ENCODE peak calls at places on chromosomes 4 and X, in four cellular contexts. D is NCI-H2171 treated with DMSO at 0.1 percent for 48 hours; B is naive thymus-derived CD4-positive, alpha-beta T cell; T is activated CD4-positive, CD25-positive, alpha-beta regulatory T cell. R is an unnamed sample.

GRCh38 chr4:147879676-147880075 is 147.8 kb downstream of the ARHGAP10 start:
- DNase-seq in D (no peak), B (no peak), T (no peak), R (no peak)

GRCh38 chrX:97366246-97366645 is 482.5 kb downstream of the RPA4 start:
- DNase-seq in D (no peak), B (no peak), T (no peak), R (no peak)

GRCh38 chr4:177079327-177079726 is 230.3 kb upstream of the NEIL3 start:
- DNase-seq in D (no peak), B (no peak), T (no peak), R (no peak)

GRCh38 chr4:24794916-24795665 is at the start of gene SOD3:
- DNase-seq in D (no peak), B (no peak), T (no peak), R (no peak)

GRCh38 chr4:122827899-122828601 is 1.4 kb downstream of the FGF2 start:
- DNase-seq in D (peak; percentile 28), B (peak; percentile 9), T (no peak), R (peak; percentile 22)

GRCh38 chr4:174218127-174218790 is 65.2 kb downstream of the FBXO8 start:
- DNase-seq in D (no peak), B (no peak), T (no peak), R (no peak)

GRCh38 chr4:110636231-110636676 is 13.4 kb upstream of the PITX2 start:
- DNase-seq in D (no peak), B (no peak), T (no peak), R (no peak)

GRCh38 chrX:126170715-126171114 is 4.6 kb upstream of the DCAF12L2 start:
- DNase-seq in D (no peak), B (no peak), T (no peak), R (no peak)

GRCh38 chr4:143381171-143382118 is 44.8 kb downstream of the GAB1 start:
- DNase-seq in D (no peak), B (no peak), T (no peak), R (no peak)

GRCh38 chrX:56968980-56969379 is 26.4 kb downstream of the SPIN3 start:
- DNase-seq in D (no peak), B (no peak), T (no peak), R (no peak)

GRCh38 chr4:140609548-140610425 is 41.0 kb upstream of the UCP1 start:
- DNase-seq in D (peak; percentile 65), B (peak; percentile 21), T (no peak), R (peak; percentile 29)

GRCh38 chrX:115952417-115953092 is 218.0 kb upstream of the AGTR2 start:
- DNase-seq in D (no peak), B (no peak), T (no peak), R (peak; percentile 50)

GRCh38 chr4:41696131-41696530 is 52.4 kb downstream of the PHOX2B start:
- DNase-seq in D (peak; percentile 19), B (no peak), T (no peak), R (no peak)

GRCh38 chr4:68469482-68469881 is 22.2 kb downstream of the TMPRSS11E start:
- DNase-seq in D (no peak), B (no peak), T (no peak), R (no peak)

GRCh38 chr4:151862766-151863165 is 102.0 kb upstream of the GATB start:
- DNase-seq in D (no peak), B (no peak), T (no peak), R (no peak)

GRCh38 chrX:42684062-42684461 is 93.9 kb downstream of the PPP1R2C start:
- DNase-seq in D (no peak), B (no peak), T (no peak), R (no peak)

GRCh38 chr4:876780-877179 is 50.9 kb upstream of the CPLX1 start:
- DNase-seq in D (no peak), B (no peak), T (no peak), R (no peak)

GRCh38 chr4:148795156-148795864 is 353.1 kb upstream of the NR3C2 start:
- DNase-seq in D (no peak), B (no peak), T (no peak), R (no peak)

GRCh38 chr4:72295966-72296557 is 264.3 kb downstream of the NPFFR2 start:
- DNase-seq in D (peak; percentile 28), B (no peak), T (no peak), R (no peak)

GRCh38 chrX:49956313-49956712 is 33.9 kb downstream of the CLCN5 start:
- DNase-seq in D (no peak), B (no peak), T (no peak), R (no peak)

GRCh38 chrX:37349131-37350033 is at the start of gene PRRG1:
- DNase-seq in D (peak; percentile 72), B (no peak), T (no peak), R (peak; percentile 83)

GRCh38 chr4:2741626-2742025 is 14.5 kb downstream of the TNIP2 start:
- DNase-seq in D (no peak), B (no peak), T (no peak), R (no peak)

GRCh38 chr4:147957446-147957845 is 225.6 kb downstream of the ARHGAP10 start:
- DNase-seq in D (no peak), B (no peak), T (no peak), R (no peak)

GRCh38 chrX:77771601-77772000 is 14.4 kb downstream of the ATRX start:
- DNase-seq in D (no peak), B (no peak), T (no peak), R (no peak)

GRCh38 chrX:45513042-45513441 is 312.4 kb upstream of the DIPK2B start:
- DNase-seq in D (no peak), B (no peak), T (no peak), R (peak; percentile 68)

GRCh38 chr4:1660948-1661677 is 23.0 kb downstream of the FAM53A start:
- DNase-seq in D (peak; percentile 28), B (no peak), T (no peak), R (no peak)

GRCh38 chrX:143455045-143455444 is 62.2 kb downstream of the SPANXN3 start:
- DNase-seq in D (no peak), B (no peak), T (no peak), R (peak; percentile 59)

GRCh38 chrX:10010686-10011085 is 43.5 kb downstream of the CLDN34 start:
- DNase-seq in D (no peak), B (no peak), T (no peak), R (no peak)

GRCh38 chr4:122854444-122854843 is 27.8 kb downstream of the FGF2 start:
- DNase-seq in D (no peak), B (no peak), T (no peak), R (no peak)

GRCh38 chrX:43108828-43109227 is 330.9 kb upstream of the PPP1R2C start:
- DNase-seq in D (no peak), B (no peak), T (no peak), R (no peak)

GRCh38 chr4:128298852-128299251 is 11.2 kb upstream of the PGRMC2 start:
- DNase-seq in D (no peak), B (no peak), T (no peak), R (no peak)

R was measured in NCI-H524.